ENCODE peak calls at places on chromosomes 13 and 19, in five cellular contexts. One of them, this sample, is unnamed.

GRCh38 chr19:54096642-54097106 is 3.9 kb downstream of the OSCAR start:
- ATAC-seq in mucosa of descending colon: peak
- ATAC-seq in RWPE2: peak
- ATAC-seq in HepG2: peak
- ATAC-seq in activated CD8-positive, alpha-beta T cell treated with anti-CD3 and anti-CD28 coated beads for 36 hours: peak
- ATAC-seq in this sample: peak

GRCh38 chr13:74084375-74084902 is 49.8 kb downstream of the KLF12 start:
- ATAC-seq in RWPE2: no peak
- ATAC-seq in HepG2: no peak
- ATAC-seq in activated CD8-positive, alpha-beta T cell treated with anti-CD3 and anti-CD28 coated beads for 36 hours: no peak
- ATAC-seq in mucosa of descending colon: no peak
- ATAC-seq in this sample: no peak

GRCh38 chr13:89052699-89053098 is 1381.5 kb downstream of the SLITRK5 start:
- ATAC-seq in RWPE2: no peak
- ATAC-seq in HepG2: no peak
- ATAC-seq in activated CD8-positive, alpha-beta T cell treated with anti-CD3 and anti-CD28 coated beads for 36 hours: no peak
- ATAC-seq in mucosa of descending colon: no peak
- ATAC-seq in this sample: no peak

GRCh38 chr19:42255766-42256750 is 1.1 kb upstream of the ERF start:
- ATAC-seq in activated CD8-positive, alpha-beta T cell treated with anti-CD3 and anti-CD28 coated beads for 36 hours: no peak
- ATAC-seq in RWPE2: peak
- ATAC-seq in mucosa of descending colon: no peak
- ATAC-seq in HepG2: peak
- ATAC-seq in this sample: peak

GRCh38 chr13:20195846-20196245 is 3.1 kb upstream of the GJB2 start:
- ATAC-seq in RWPE2: no peak
- ATAC-seq in HepG2: no peak
- ATAC-seq in activated CD8-positive, alpha-beta T cell treated with anti-CD3 and anti-CD28 coated beads for 36 hours: no peak
- ATAC-seq in mucosa of descending colon: no peak
- ATAC-seq in this sample: no peak

GRCh38 chr13:99404005-99404755 is 97.0 kb upstream of the GPR183 start:
- ATAC-seq in RWPE2: peak
- ATAC-seq in mucosa of descending colon: peak
- ATAC-seq in activated CD8-positive, alpha-beta T cell treated with anti-CD3 and anti-CD28 coated beads for 36 hours: peak
- ATAC-seq in HepG2: peak
- ATAC-seq in this sample: no peak

GRCh38 chr19:51422053-51422448 is 4.6 kb upstream of the SIGLEC10 start:
- ATAC-seq in activated CD8-positive, alpha-beta T cell treated with anti-CD3 and anti-CD28 coated beads for 36 hours: peak
- ATAC-seq in RWPE2: peak
- ATAC-seq in HepG2: peak
- ATAC-seq in mucosa of descending colon: peak
- ATAC-seq in this sample: peak

GRCh38 chr13:77696006-77696862 is 1.3 kb upstream of the SLAIN1 start:
- ATAC-seq in mucosa of descending colon: no peak
- ATAC-seq in HepG2: no peak
- ATAC-seq in activated CD8-positive, alpha-beta T cell treated with anti-CD3 and anti-CD28 coated beads for 36 hours: no peak
- ATAC-seq in RWPE2: no peak
- ATAC-seq in this sample: no peak

GRCh38 chr19:19637523-19638251 is 5.8 kb downstream of the GMIP start:
- ATAC-seq in RWPE2: no peak
- ATAC-seq in mucosa of descending colon: no peak
- ATAC-seq in activated CD8-positive, alpha-beta T cell treated with anti-CD3 and anti-CD28 coated beads for 36 hours: no peak
- ATAC-seq in HepG2: no peak
- ATAC-seq in this sample: no peak

GRCh38 chr13:37168151-37168550 is 62.7 kb upstream of the CSNK1A1L start:
- ATAC-seq in mucosa of descending colon: no peak
- ATAC-seq in activated CD8-positive, alpha-beta T cell treated with anti-CD3 and anti-CD28 coated beads for 36 hours: no peak
- ATAC-seq in HepG2: no peak
- ATAC-seq in RWPE2: no peak
- ATAC-seq in this sample: no peak

GRCh38 chr19:50547385-50548190 is 20.6 kb downstream of the LRRC4B start:
- ATAC-seq in RWPE2: no peak
- ATAC-seq in HepG2: no peak
- ATAC-seq in activated CD8-positive, alpha-beta T cell treated with anti-CD3 and anti-CD28 coated beads for 36 hours: no peak
- ATAC-seq in mucosa of descending colon: no peak
- ATAC-seq in this sample: no peak

GRCh38 chr13:59356607-59357006 is 807.1 kb downstream of the DIAPH3 start:
- ATAC-seq in RWPE2: no peak
- ATAC-seq in mucosa of descending colon: no peak
- ATAC-seq in HepG2: no peak
- ATAC-seq in activated CD8-positive, alpha-beta T cell treated with anti-CD3 and anti-CD28 coated beads for 36 hours: no peak
- ATAC-seq in this sample: peak

GRCh38 chr13:50693755-50694154 is 149.7 kb downstream of the DLEU7 start:
- ATAC-seq in RWPE2: no peak
- ATAC-seq in mucosa of descending colon: no peak
- ATAC-seq in activated CD8-positive, alpha-beta T cell treated with anti-CD3 and anti-CD28 coated beads for 36 hours: no peak
- ATAC-seq in HepG2: no peak
- ATAC-seq in this sample: peak

GRCh38 chr13:98419786-98420559 is 156.9 kb downstream of the STK24 start:
- ATAC-seq in activated CD8-positive, alpha-beta T cell treated with anti-CD3 and anti-CD28 coated beads for 36 hours: no peak
- ATAC-seq in mucosa of descending colon: no peak
- ATAC-seq in RWPE2: no peak
- ATAC-seq in HepG2: no peak
- ATAC-seq in this sample: no peak

GRCh38 chr13:102555914-102556553 is 40.8 kb upstream of the TPP2 start:
- ATAC-seq in activated CD8-positive, alpha-beta T cell treated with anti-CD3 and anti-CD28 coated beads for 36 hours: peak
- ATAC-seq in RWPE2: peak
- ATAC-seq in mucosa of descending colon: no peak
- ATAC-seq in HepG2: peak
- ATAC-seq in this sample: no peak
- TF ChIP-seq CTCF in activated CD8-positive, alpha-beta T cell treated with anti-CD3 and anti-CD28 coated beads for 36 hours: peak
- TF ChIP-seq CTCF in RWPE2: peak
- TF ChIP-seq CTCF in mucosa of descending colon: no peak
- TF ChIP-seq CTCF in HepG2: peak
- TF ChIP-seq CTCF in this sample: peak

GRCh38 chr19:3137139-3137538 is 1.3 kb downstream of the GNA15 start:
- ATAC-seq in mucosa of descending colon: no peak
- ATAC-seq in HepG2: no peak
- ATAC-seq in RWPE2: no peak
- ATAC-seq in activated CD8-positive, alpha-beta T cell treated with anti-CD3 and anti-CD28 coated beads for 36 hours: no peak
- ATAC-seq in this sample: no peak

GRCh38 chr19:3142292-3142670 is 6.4 kb downstream of the GNA15 start:
- ATAC-seq in mucosa of descending colon: peak
- ATAC-seq in activated CD8-positive, alpha-beta T cell treated with anti-CD3 and anti-CD28 coated beads for 36 hours: peak
- ATAC-seq in HepG2: no peak
- ATAC-seq in RWPE2: peak
- ATAC-seq in this sample: peak

GRCh38 chr19:3142938-3143337 is 7.1 kb downstream of the GNA15 start:
- ATAC-seq in mucosa of descending colon: no peak
- ATAC-seq in RWPE2: no peak
- ATAC-seq in activated CD8-positive, alpha-beta T cell treated with anti-CD3 and anti-CD28 coated beads for 36 hours: no peak
- ATAC-seq in HepG2: no peak
- ATAC-seq in this sample: no peak

GRCh38 chr19:3138268-3138667 is 2.4 kb downstream of the GNA15 start:
- ATAC-seq in activated CD8-positive, alpha-beta T cell treated with anti-CD3 and anti-CD28 coated beads for 36 hours: no peak
- ATAC-seq in RWPE2: no peak
- ATAC-seq in HepG2: no peak
- ATAC-seq in mucosa of descending colon: no peak
- ATAC-seq in this sample: no peak

GRCh38 chr19:3140667-3141038 is 4.8 kb downstream of the GNA15 start:
- ATAC-seq in activated CD8-positive, alpha-beta T cell treated with anti-CD3 and anti-CD28 coated beads for 36 hours: peak
- ATAC-seq in mucosa of descending colon: no peak
- ATAC-seq in RWPE2: no peak
- ATAC-seq in HepG2: no peak
- ATAC-seq in this sample: no peak
- TF ChIP-seq CTCF in activated CD8-positive, alpha-beta T cell treated with anti-CD3 and anti-CD28 coated beads for 36 hours: no peak
- TF ChIP-seq CTCF in mucosa of descending colon: no peak
- TF ChIP-seq CTCF in RWPE2: no peak
- TF ChIP-seq CTCF in HepG2: no peak
- TF ChIP-seq CTCF in this sample: no peak

DNA sequence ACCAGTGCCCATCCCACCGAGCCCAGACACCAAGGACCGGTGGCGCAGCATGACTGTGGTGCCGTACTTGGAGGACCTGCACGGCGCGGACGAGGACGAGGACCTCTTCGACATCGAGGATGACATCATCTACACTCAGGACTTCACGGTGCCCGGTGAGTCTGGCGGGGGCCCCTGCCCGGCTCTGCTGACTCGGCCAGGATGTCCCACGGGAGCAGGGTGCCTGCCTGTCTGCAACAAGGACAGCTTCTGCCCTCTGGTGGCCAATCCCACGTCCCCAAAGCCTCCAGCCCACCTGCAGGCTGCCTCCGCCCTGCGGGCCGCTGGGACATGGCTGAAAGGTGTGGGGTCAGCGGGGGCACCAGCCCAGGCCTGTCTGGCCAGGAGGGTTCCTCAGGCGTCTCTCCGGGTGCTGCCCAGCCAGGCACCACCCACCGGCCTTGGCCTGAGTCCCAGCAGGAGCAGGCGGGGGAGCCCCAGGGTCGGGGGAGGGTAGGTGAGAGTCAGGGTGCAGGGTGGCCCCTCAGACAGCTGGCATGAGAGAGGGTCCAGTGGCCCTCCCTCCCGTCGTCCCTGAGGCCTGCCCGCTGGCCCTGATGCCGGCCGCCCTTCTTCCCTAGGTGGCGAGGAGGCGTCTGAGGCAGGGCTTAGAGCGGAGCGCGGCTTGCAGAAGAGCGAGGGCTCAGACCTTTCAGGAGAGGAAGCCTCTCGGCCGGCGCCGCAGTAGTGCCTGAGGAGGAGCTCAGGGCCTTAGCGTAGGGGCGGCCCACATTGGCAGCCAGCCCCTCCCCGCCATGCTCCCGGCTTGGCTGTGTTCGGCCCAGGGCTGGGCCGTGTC is 14.6 kb downstream of the CBARP start:
- ATAC-seq in mucosa of descending colon: no peak
- ATAC-seq in activated CD8-positive, alpha-beta T cell treated with anti-CD3 and anti-CD28 coated beads for 36 hours: no peak
- ATAC-seq in RWPE2: peak
- ATAC-seq in HepG2: peak
- ATAC-seq in this sample: no peak
- TF ChIP-seq CTCF in mucosa of descending colon: no peak
- TF ChIP-seq CTCF in activated CD8-positive, alpha-beta T cell treated with anti-CD3 and anti-CD28 coated beads for 36 hours: peak
- TF ChIP-seq CTCF in RWPE2: peak
- TF ChIP-seq CTCF in HepG2: peak
- TF ChIP-seq CTCF in this sample: no peak

DNA sequence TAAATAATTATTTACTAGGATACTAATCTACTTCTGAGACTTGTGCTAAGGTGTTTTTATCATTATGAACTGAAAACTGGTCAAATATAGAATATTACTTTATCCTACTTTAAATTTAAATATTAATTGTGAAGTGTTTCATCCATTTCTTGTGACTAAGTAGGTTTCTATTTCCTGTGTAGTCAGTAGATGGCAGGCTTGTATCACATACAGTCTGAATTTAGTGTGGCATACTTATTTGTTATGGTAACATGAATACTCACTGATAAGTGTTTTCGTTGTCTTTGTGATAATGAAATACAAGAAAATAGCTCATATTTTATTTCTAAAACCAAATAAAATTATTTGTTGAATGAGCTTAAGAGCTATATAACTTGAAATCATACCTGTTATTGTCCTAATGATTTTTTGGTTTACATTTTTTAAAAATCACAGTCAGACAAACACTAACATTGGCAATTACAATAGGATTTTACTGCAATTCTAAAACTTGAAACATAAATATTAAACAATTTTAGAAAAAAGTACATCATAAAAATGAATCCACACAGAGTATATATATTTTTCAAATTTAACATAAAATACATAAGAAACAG is 904.6 kb upstream of the PCDH20 start:
- ATAC-seq in RWPE2: peak
- ATAC-seq in mucosa of descending colon: no peak
- ATAC-seq in HepG2: peak
- ATAC-seq in activated CD8-positive, alpha-beta T cell treated with anti-CD3 and anti-CD28 coated beads for 36 hours: no peak
- ATAC-seq in this sample: no peak
- TF ChIP-seq CTCF in RWPE2: peak
- TF ChIP-seq CTCF in mucosa of descending colon: no peak
- TF ChIP-seq CTCF in HepG2: peak
- TF ChIP-seq CTCF in activated CD8-positive, alpha-beta T cell treated with anti-CD3 and anti-CD28 coated beads for 36 hours: no peak
- TF ChIP-seq CTCF in this sample: peak

DNA sequence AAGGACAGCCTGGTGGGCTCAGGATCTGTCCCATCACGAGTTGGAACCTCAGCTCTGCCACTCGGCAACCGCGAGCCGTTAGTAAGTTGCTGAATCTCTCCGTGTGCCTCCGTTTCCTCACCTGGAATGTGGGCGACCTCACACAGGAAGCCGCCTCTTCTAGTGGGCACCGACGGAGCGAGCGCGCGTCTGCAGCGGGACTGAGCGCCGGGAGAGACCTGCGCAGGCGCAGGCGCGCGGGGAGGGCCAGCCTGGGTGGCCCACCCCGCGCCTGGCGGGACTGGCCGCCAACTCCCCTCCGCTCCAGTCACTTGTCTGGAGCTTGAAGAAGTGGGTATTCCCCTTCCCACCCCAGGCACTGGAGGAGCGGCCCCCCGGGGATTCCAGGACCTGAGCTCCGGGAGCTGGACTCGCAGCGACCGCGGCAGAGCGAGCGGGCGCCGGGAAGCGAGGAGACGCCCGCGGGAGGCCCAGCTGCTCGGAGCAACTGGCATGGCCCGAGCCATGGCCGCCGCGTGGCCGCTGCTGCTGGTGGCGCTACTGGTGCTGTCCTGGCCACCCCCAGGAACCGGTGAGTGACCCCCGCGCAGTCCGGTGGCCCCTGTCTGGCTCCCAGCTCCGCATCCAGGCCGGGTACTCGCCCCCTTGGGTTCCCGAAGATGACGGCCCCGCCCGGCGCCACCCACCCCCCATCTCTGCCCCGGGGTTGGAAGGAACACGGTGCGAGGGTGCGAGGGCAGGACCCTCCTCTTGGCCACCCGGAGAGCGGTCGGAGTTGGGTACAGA is at the start of gene PVR:
- ATAC-seq in activated CD8-positive, alpha-beta T cell treated with anti-CD3 and anti-CD28 coated beads for 36 hours: peak
- ATAC-seq in mucosa of descending colon: peak
- ATAC-seq in HepG2: peak
- ATAC-seq in RWPE2: peak
- ATAC-seq in this sample: peak
- TF ChIP-seq CTCF in activated CD8-positive, alpha-beta T cell treated with anti-CD3 and anti-CD28 coated beads for 36 hours: no peak
- TF ChIP-seq CTCF in mucosa of descending colon: no peak
- TF ChIP-seq CTCF in HepG2: peak
- TF ChIP-seq CTCF in RWPE2: peak
- TF ChIP-seq CTCF in this sample: no peak

GRCh38 chr13:48876289-48876688 is 99.4 kb upstream of the FNDC3A start:
- ATAC-seq in RWPE2: no peak
- ATAC-seq in mucosa of descending colon: no peak
- ATAC-seq in HepG2: no peak
- ATAC-seq in activated CD8-positive, alpha-beta T cell treated with anti-CD3 and anti-CD28 coated beads for 36 hours: no peak
- ATAC-seq in this sample: no peak

GRCh38 chr13:48873081-48873480 is 102.6 kb upstream of the FNDC3A start:
- ATAC-seq in mucosa of descending colon: no peak
- ATAC-seq in HepG2: no peak
- ATAC-seq in activated CD8-positive, alpha-beta T cell treated with anti-CD3 and anti-CD28 coated beads for 36 hours: no peak
- ATAC-seq in RWPE2: no peak
- ATAC-seq in this sample: no peak

GRCh38 chr13:48875071-48875470 is 100.6 kb upstream of the FNDC3A start:
- ATAC-seq in activated CD8-positive, alpha-beta T cell treated with anti-CD3 and anti-CD28 coated beads for 36 hours: no peak
- ATAC-seq in RWPE2: no peak
- ATAC-seq in HepG2: no peak
- ATAC-seq in mucosa of descending colon: no peak
- ATAC-seq in this sample: no peak

GRCh38 chr13:48874165-48874564 is 101.5 kb upstream of the FNDC3A start:
- ATAC-seq in HepG2: no peak
- ATAC-seq in activated CD8-positive, alpha-beta T cell treated with anti-CD3 and anti-CD28 coated beads for 36 hours: no peak
- ATAC-seq in RWPE2: no peak
- ATAC-seq in mucosa of descending colon: peak
- ATAC-seq in this sample: no peak

GRCh38 chr13:48873598-48873997 is 102.1 kb upstream of the FNDC3A start:
- ATAC-seq in mucosa of descending colon: no peak
- ATAC-seq in RWPE2: peak
- ATAC-seq in activated CD8-positive, alpha-beta T cell treated with anti-CD3 and anti-CD28 coated beads for 36 hours: no peak
- ATAC-seq in HepG2: no peak
- ATAC-seq in this sample: no peak
- TF ChIP-seq CTCF in mucosa of descending colon: no peak
- TF ChIP-seq CTCF in RWPE2: no peak
- TF ChIP-seq CTCF in activated CD8-positive, alpha-beta T cell treated with anti-CD3 and anti-CD28 coated beads for 36 hours: no peak
- TF ChIP-seq CTCF in HepG2: no peak
- TF ChIP-seq CTCF in this sample: no peak

GRCh38 chr13:48078251-48078656 is 16.6 kb downstream of the MED4 start:
- ATAC-seq in mucosa of descending colon: peak
- ATAC-seq in activated CD8-positive, alpha-beta T cell treated with anti-CD3 and anti-CD28 coated beads for 36 hours: peak
- ATAC-seq in HepG2: peak
- ATAC-seq in RWPE2: no peak
- ATAC-seq in this sample: no peak
- TF ChIP-seq CTCF in mucosa of descending colon: no peak
- TF ChIP-seq CTCF in activated CD8-positive, alpha-beta T cell treated with anti-CD3 and anti-CD28 coated beads for 36 hours: peak
- TF ChIP-seq CTCF in HepG2: peak
- TF ChIP-seq CTCF in RWPE2: peak
- TF ChIP-seq CTCF in this sample: no peak

This sample was measured in gastroesophageal sphincter.